ENCODE peak calls at places on chromosomes 6 and 20, in seven cellular contexts. T, Y, W, U, E, D and Z are unnamed samples.

GRCh38 chr6:161353208-161353613 is 79.3 kb upstream of the AGPAT4 start:
- DNase-seq in T (no peak), Y (no peak), W (peak; percentile 59), U (no peak), E (no peak), D (no peak), Z (no peak)

GRCh38 chr6:84615113-84615850 is 149.1 kb downstream of the TBX18 start:
- DNase-seq in T (no peak), Y (no peak), W (no peak), U (no peak), E (no peak), D (no peak), Z (no peak)

GRCh38 chr6:30101423-30101938 is 11.4 kb downstream of the TRIM31 start:
- DNase-seq in T (peak; percentile 49), Y (no peak), W (no peak), U (no peak), E (no peak), D (no peak), Z (no peak)

GRCh38 chr6:78492351-78493010 is 374.9 kb upstream of the IRAK1BP1 start:
- DNase-seq in T (no peak), Y (no peak), W (no peak), U (no peak), E (no peak), D (peak; percentile 43), Z (no peak)

GRCh38 chr6:2510341-2510740 is 240.4 kb downstream of the MYLK4 start:
- DNase-seq in T (no peak), Y (no peak), W (no peak), U (no peak), E (no peak), D (no peak), Z (no peak)

GRCh38 chr6:153208706-153209105 is 77.6 kb upstream of the RGS17 start:
- DNase-seq in T (no peak), Y (no peak), W (no peak), U (peak; percentile 43), E (no peak), D (no peak), Z (no peak)

GRCh38 chr20:36585410-36586125 is 12.2 kb downstream of the TGIF2 start:
- DNase-seq in T (no peak), Y (no peak), W (peak; percentile 30), U (no peak), E (no peak), D (peak; percentile 20), Z (no peak)

GRCh38 chr6:25788305-25788922 is 33.9 kb downstream of the SLC17A4 start:
- DNase-seq in T (peak; percentile 40), Y (no peak), W (peak; percentile 76), U (no peak), E (no peak), D (peak; percentile 51), Z (peak; percentile 70)

GRCh38 chr6:74347161-74347560 is 651.2 kb downstream of the CD109 start:
- DNase-seq in T (no peak), Y (no peak), W (no peak), U (no peak), E (no peak), D (no peak), Z (no peak)

GRCh38 chr6:336159-337114 is 44.1 kb downstream of the DUSP22 start:
- DNase-seq in T (no peak), Y (no peak), W (no peak), U (peak; percentile 12), E (peak; percentile 76), D (no peak), Z (no peak)
- H3K4me3 ChIP-seq in T (no peak overlapping the region), Y (no peak overlapping the region), W (no peak overlapping the region), U (no peak overlapping the region), E (no peak overlapping the region), D (no peak overlapping the region), Z (no peak overlapping the region)

GRCh38 chr20:32777177-32777956 is 15.2 kb downstream of the DNMT3B start:
- DNase-seq in T (no peak), Y (no peak), W (no peak), U (no peak), E (no peak), D (no peak), Z (peak; percentile 90)

GRCh38 chr20:32773880-32774279 is 11.7 kb downstream of the DNMT3B start:
- DNase-seq in T (no peak), Y (no peak), W (no peak), U (no peak), E (no peak), D (no peak), Z (no peak)

GRCh38 chr20:32772046-32772445 is 9.9 kb downstream of the DNMT3B start:
- DNase-seq in T (no peak), Y (no peak), W (no peak), U (no peak), E (no peak), D (no peak), Z (no peak)

GRCh38 chr20:32773214-32773613 is 11.0 kb downstream of the DNMT3B start:
- DNase-seq in T (no peak), Y (no peak), W (no peak), U (no peak), E (no peak), D (no peak), Z (no peak)

DNA sequence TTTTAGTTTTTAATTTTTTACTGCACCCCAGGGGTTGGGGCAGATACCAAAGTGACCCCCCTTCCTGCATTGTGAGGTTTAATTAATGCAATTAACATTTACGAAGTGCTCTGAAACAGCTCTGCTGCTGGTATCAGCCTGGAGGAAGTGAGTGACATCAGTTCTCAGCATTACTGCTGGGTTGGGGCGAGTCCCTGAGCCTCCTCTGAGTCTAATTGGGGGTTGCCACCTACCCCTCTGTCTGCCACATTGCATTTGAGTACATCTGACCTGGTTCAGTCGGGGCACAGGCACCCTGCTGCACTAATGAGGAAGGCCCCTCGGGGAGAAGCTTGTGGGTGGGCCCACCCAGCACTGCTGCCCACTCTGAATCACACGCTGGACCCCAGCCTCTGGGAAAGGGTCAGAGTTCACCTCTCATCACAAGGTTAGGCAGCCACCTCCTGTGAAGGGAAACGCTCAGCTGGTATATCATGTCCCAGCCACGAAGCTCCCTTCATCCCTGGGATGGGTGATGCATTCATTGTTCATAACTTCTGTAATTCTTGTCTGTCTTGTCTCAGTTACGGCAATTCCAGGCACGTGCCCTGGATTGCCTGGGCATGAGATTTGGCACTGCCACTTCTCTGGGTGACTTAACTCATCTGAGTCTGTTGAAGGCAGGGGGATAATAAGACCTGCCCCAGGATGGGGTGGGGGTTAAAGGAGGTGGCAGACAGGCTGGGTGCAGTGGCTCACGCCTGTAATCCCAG is 13.2 kb downstream of the DNMT3B start:
- DNase-seq in T (no peak), Y (no peak), W (no peak), U (no peak), E (no peak), D (no peak), Z (no peak)
- H3K4me1 ChIP-seq in T (no peaks in the 10 kb centered on the region), Y (peaks cover 8% of the 10 kb centered on the region), W (peaks cover 10% of the 10 kb centered on the region), U (peaks cover 8% of the 10 kb centered on the region), E (no peaks in the 10 kb centered on the region), D (no peaks in the 10 kb centered on the region), Z (peaks cover 38% of the 10 kb centered on the region)

DNA sequence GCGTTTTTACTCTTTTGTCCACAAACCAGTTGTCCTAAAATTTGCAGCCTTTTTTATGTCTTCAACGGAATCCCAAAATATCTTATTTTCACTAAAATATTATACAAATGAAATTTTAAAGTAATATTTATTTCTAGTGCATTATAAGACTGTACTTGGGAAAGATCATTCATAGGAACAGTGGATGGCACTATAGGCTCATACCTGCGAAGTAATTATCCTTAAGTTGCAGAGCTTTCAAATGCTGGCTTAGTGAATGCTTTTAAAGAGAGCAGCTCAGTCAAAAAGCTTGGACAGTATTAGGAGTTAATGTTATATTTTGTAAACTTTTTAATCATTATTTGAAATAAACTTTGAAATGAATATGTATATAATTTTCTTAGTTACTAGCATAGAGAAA is 254.9 kb downstream of the CDKAL1 start:
- DNase-seq in T (no peak), Y (no peak), W (no peak), U (no peak), E (no peak), D (peak; percentile 44), Z (no peak)
- TF ChIP-seq CTCF in T (no peak), Y (no peak), W (peak; percentile 34), U (peak; percentile 57), E (no peak), D (peak; percentile 39), Z (peak; percentile 28)

GRCh38 chr20:56208121-56208520 is 40.4 kb upstream of the MC3R start:
- DNase-seq in T (no peak), Y (no peak), W (no peak), U (no peak), E (no peak), D (no peak), Z (no peak)
- H3K4me3 ChIP-seq in T (no peak overlapping the region), Y (no peak overlapping the region), W (no peak overlapping the region), U (no peak overlapping the region), E (no peak overlapping the region), D (no peak overlapping the region), Z (no peak overlapping the region)

GRCh38 chr6:24779416-24779815 is 4.7 kb downstream of the GMNN start:
- DNase-seq in T (no peak), Y (no peak), W (no peak), U (no peak), E (no peak), D (peak; percentile 30), Z (no peak)

GRCh38 chr6:24780206-24780605 is 5.5 kb downstream of the GMNN start:
- DNase-seq in T (no peak), Y (no peak), W (no peak), U (no peak), E (no peak), D (peak; percentile 78), Z (no peak)

GRCh38 chr6:24777227-24777626 is 2.5 kb downstream of the GMNN start:
- DNase-seq in T (no peak), Y (no peak), W (no peak), U (no peak), E (no peak), D (no peak), Z (no peak)

GRCh38 chr6:24778878-24779277 is 4.1 kb downstream of the GMNN start:
- DNase-seq in T (no peak), Y (no peak), W (no peak), U (no peak), E (no peak), D (no peak), Z (no peak)

GRCh38 chr6:24778121-24778520 is 3.4 kb downstream of the GMNN start:
- DNase-seq in T (no peak), Y (no peak), W (no peak), U (no peak), E (no peak), D (no peak), Z (no peak)
- H3K4me1 ChIP-seq in T (peaks cover 16% of the 10 kb centered on the region), Y (no peaks in the 10 kb centered on the region), W (peaks cover 4% of the 10 kb centered on the region), U (peaks cover 35% of the 10 kb centered on the region), E (peaks cover 27% of the 10 kb centered on the region), D (peaks cover 6% of the 10 kb centered on the region), Z (peaks cover 30% of the 10 kb centered on the region)

GRCh38 chr20:31934968-31935764 is 16.7 kb downstream of the PDRG1 start:
- DNase-seq in T (no peak), Y (no peak), W (no peak), U (no peak), E (no peak), D (no peak), Z (no peak)
- TF ChIP-seq CTCF in T (no peak), Y (no peak), W (peak; percentile 43), U (no peak), E (no peak), D (no peak), Z (no peak)

GRCh38 chr6:166589334-166589731 is 2.9 kb upstream of the RAMACL start:
- DNase-seq in T (no peak), Y (no peak), W (no peak), U (no peak), E (no peak), D (no peak), Z (no peak)
- H3K4me3 ChIP-seq in T (no peak overlapping the region), Y (no peak overlapping the region), W (no peak overlapping the region), U (no peak overlapping the region), E (no peak overlapping the region), D (no peak overlapping the region), Z (no peak overlapping the region)